ENCODE peak calls at places on chromosomes 16 and 17, in four cellular contexts. One of them, this sample, is unnamed.

GRCh38 chr17:74874615-74875037 is 1.8 kb upstream of the FDXR start:
- DNase-seq in WERI-Rb-1: no peak
- DNase-seq in K562: no peak
- DNase-seq in left ventricle myocardium inferior: no peak
- DNase-seq in this sample: no peak

GRCh38 chr16:85753559-85753958 is 2.7 kb upstream of the C16orf74 start:
- DNase-seq in left ventricle myocardium inferior: no peak
- DNase-seq in WERI-Rb-1: no peak
- DNase-seq in K562: no peak
- DNase-seq in this sample: no peak

GRCh38 chr17:40065771-40066510 is 3.2 kb downstream of the THRA start:
- DNase-seq in WERI-Rb-1: no peak
- DNase-seq in left ventricle myocardium inferior: no peak
- DNase-seq in K562: no peak
- DNase-seq in this sample: no peak

GRCh38 chr16:75529959-75530358 is 5.9 kb downstream of the CHST5 start:
- DNase-seq in K562: no peak
- DNase-seq in WERI-Rb-1: no peak
- DNase-seq in left ventricle myocardium inferior: no peak
- DNase-seq in this sample: no peak

GRCh38 chr17:8186787-8187516 is 3.0 kb downstream of the BORCS6 start:
- DNase-seq in WERI-Rb-1: peak; percentile 95
- DNase-seq in K562: peak; percentile 62
- DNase-seq in left ventricle myocardium inferior: peak; percentile 91
- DNase-seq in this sample: peak; percentile 91

GRCh38 chr17:42101513-42102292 is 3.4 kb upstream of the ZNF385C start:
- DNase-seq in left ventricle myocardium inferior: peak; percentile 74
- DNase-seq in WERI-Rb-1: peak; percentile 94
- DNase-seq in K562: peak; percentile 89
- DNase-seq in this sample: peak; percentile 71

GRCh38 chr16:78538919-78539318 is 439.5 kb downstream of the WWOX start:
- DNase-seq in K562: no peak
- DNase-seq in left ventricle myocardium inferior: no peak
- DNase-seq in WERI-Rb-1: no peak
- DNase-seq in this sample: no peak

GRCh38 chr16:49811630-49812334 is 44.1 kb downstream of the ZNF423 start:
- DNase-seq in WERI-Rb-1: peak; percentile 76
- DNase-seq in K562: no peak
- DNase-seq in left ventricle myocardium inferior: no peak
- DNase-seq in this sample: no peak

GRCh38 chr17:19904412-19904811 is 36.7 kb upstream of the ULK2 start:
- DNase-seq in left ventricle myocardium inferior: no peak
- DNase-seq in K562: no peak
- DNase-seq in WERI-Rb-1: no peak
- DNase-seq in this sample: no peak

GRCh38 chr16:80034948-80035700 is 434.6 kb upstream of the MAF start:
- DNase-seq in left ventricle myocardium inferior: no peak
- DNase-seq in WERI-Rb-1: no peak
- DNase-seq in K562: no peak
- DNase-seq in this sample: no peak

GRCh38 chr17:80877095-80877828 is 114.4 kb upstream of the CHMP6 start:
- DNase-seq in WERI-Rb-1: no peak
- DNase-seq in K562: no peak
- DNase-seq in left ventricle myocardium inferior: no peak
- DNase-seq in this sample: no peak

GRCh38 chr16:11706180-11706742 is 36.4 kb downstream of the TXNDC11 start:
- DNase-seq in WERI-Rb-1: no peak
- DNase-seq in K562: peak; percentile 25
- DNase-seq in left ventricle myocardium inferior: peak; percentile 38
- DNase-seq in this sample: peak; percentile 32

GRCh38 chr16:24499193-24499814 is 40.1 kb upstream of the RBBP6 start:
- DNase-seq in left ventricle myocardium inferior: no peak
- DNase-seq in WERI-Rb-1: peak; percentile 71
- DNase-seq in K562: peak; percentile 69
- DNase-seq in this sample: no peak

GRCh38 chr16:50986453-50986852 is 164.6 kb downstream of the SALL1 start:
- DNase-seq in K562: no peak
- DNase-seq in left ventricle myocardium inferior: no peak
- DNase-seq in WERI-Rb-1: no peak
- DNase-seq in this sample: no peak

GRCh38 chr16:89222931-89223330 is 5.4 kb downstream of the ZNF778 start:
- DNase-seq in K562: no peak
- DNase-seq in left ventricle myocardium inferior: no peak
- DNase-seq in WERI-Rb-1: no peak
- DNase-seq in this sample: no peak

GRCh38 chr17:41127371-41127770 is 3.4 kb upstream of the KRTAP4-12 start:
- DNase-seq in left ventricle myocardium inferior: no peak
- DNase-seq in WERI-Rb-1: no peak
- DNase-seq in K562: no peak
- DNase-seq in this sample: no peak

GRCh38 chr16:66474750-66475199 is 47.7 kb downstream of the BEAN1 start:
- DNase-seq in K562: no peak
- DNase-seq in left ventricle myocardium inferior: no peak
- DNase-seq in WERI-Rb-1: no peak
- DNase-seq in this sample: no peak

GRCh38 chr17:81309140-81309858 is 14.2 kb upstream of the SLC38A10 start:
- DNase-seq in WERI-Rb-1: peak; percentile 86
- DNase-seq in left ventricle myocardium inferior: peak; percentile 93
- DNase-seq in K562: peak; percentile 96
- DNase-seq in this sample: peak; percentile 92

GRCh38 chr17:1181769-1182137 is 2.0 kb upstream of the ABR start:
- DNase-seq in K562: no peak
- DNase-seq in WERI-Rb-1: no peak
- DNase-seq in left ventricle myocardium inferior: no peak
- DNase-seq in this sample: no peak

GRCh38 chr16:72945611-72946010 is 102.3 kb downstream of the ZFHX3 start:
- DNase-seq in WERI-Rb-1: no peak
- DNase-seq in K562: no peak
- DNase-seq in left ventricle myocardium inferior: no peak
- DNase-seq in this sample: no peak

GRCh38 chr16:88686062-88686438 is 257 bp downstream of the SNAI3 start:
- DNase-seq in left ventricle myocardium inferior: no peak
- DNase-seq in K562: peak; percentile 63
- DNase-seq in WERI-Rb-1: no peak
- DNase-seq in this sample: peak; percentile 37

GRCh38 chr16:28196331-28196987 is 15.3 kb downstream of the XPO6 start:
- DNase-seq in WERI-Rb-1: no peak
- DNase-seq in K562: no peak
- DNase-seq in left ventricle myocardium inferior: no peak
- DNase-seq in this sample: no peak

GRCh38 chr16:72934661-72935403 is 113.1 kb downstream of the ZFHX3 start:
- DNase-seq in K562: no peak
- DNase-seq in left ventricle myocardium inferior: no peak
- DNase-seq in WERI-Rb-1: no peak
- DNase-seq in this sample: no peak

GRCh38 chr17:32349854-32350661 is at the start of gene ZNF207:
- DNase-seq in K562: peak; percentile 91
- DNase-seq in left ventricle myocardium inferior: peak; percentile 95
- DNase-seq in WERI-Rb-1: peak; percentile 96
- DNase-seq in this sample: peak; percentile 93
- TF ChIP-seq CTCF in K562: no peak
- TF ChIP-seq CTCF in left ventricle myocardium inferior: no peak
- TF ChIP-seq CTCF in WERI-Rb-1: no peak
- TF ChIP-seq CTCF in this sample: no peak

DNA sequence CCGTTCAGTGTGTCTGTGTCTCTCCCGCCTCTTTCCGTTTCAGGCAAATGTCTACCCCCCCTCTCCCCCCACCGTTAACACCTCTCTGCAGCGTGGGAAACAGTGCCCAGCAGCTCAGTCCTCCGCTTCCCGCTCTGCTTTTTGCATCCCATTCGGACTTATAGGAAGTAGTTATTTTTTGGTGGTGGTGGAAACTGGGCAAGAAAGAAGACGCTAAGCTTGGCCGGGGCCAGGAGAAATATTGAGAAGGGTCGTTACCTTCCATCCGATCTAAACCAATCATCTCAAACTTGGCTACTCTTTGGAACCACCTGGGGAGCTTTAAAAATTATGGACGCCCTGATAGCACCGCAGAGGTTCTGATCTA is 504 bp upstream of the HLF start:
- DNase-seq in WERI-Rb-1: peak; percentile 37
- DNase-seq in left ventricle myocardium inferior: no peak
- DNase-seq in K562: no peak
- DNase-seq in this sample: no peak
- H3K4me3 ChIP-seq in WERI-Rb-1: peak overlapping the region; percentile 49
- H3K4me3 ChIP-seq in left ventricle myocardium inferior: peak overlapping the region; percentile 73
- H3K4me3 ChIP-seq in K562: no peak overlapping the region
- H3K4me3 ChIP-seq in this sample: no peak overlapping the region

GRCh38 chr17:57043276-57043675 is 41.8 kb upstream of the AKAP1 start:
- DNase-seq in WERI-Rb-1: no peak
- DNase-seq in K562: no peak
- DNase-seq in left ventricle myocardium inferior: no peak
- DNase-seq in this sample: no peak
- H3K27me3 ChIP-seq in WERI-Rb-1: no peaks in the 10 kb centered on the region
- H3K27me3 ChIP-seq in K562: no peaks in the 10 kb centered on the region
- H3K27me3 ChIP-seq in left ventricle myocardium inferior: peaks cover 57% of the 10 kb centered on the region
- H3K27me3 ChIP-seq in this sample: peaks cover 68% of the 10 kb centered on the region

GRCh38 chr16:81371106-81371505 is 56.3 kb downstream of the GAN start:
- DNase-seq in left ventricle myocardium inferior: no peak
- DNase-seq in WERI-Rb-1: no peak
- DNase-seq in K562: no peak
- DNase-seq in this sample: no peak

GRCh38 chr16:81367821-81368220 is 53.1 kb downstream of the GAN start:
- DNase-seq in left ventricle myocardium inferior: no peak
- DNase-seq in K562: no peak
- DNase-seq in WERI-Rb-1: no peak
- DNase-seq in this sample: no peak

GRCh38 chr16:81365731-81366130 is 51.0 kb downstream of the GAN start:
- DNase-seq in left ventricle myocardium inferior: no peak
- DNase-seq in WERI-Rb-1: no peak
- DNase-seq in K562: no peak
- DNase-seq in this sample: no peak

GRCh38 chr16:81369888-81370504 is 55.2 kb downstream of the GAN start:
- DNase-seq in WERI-Rb-1: no peak
- DNase-seq in K562: no peak
- DNase-seq in left ventricle myocardium inferior: no peak
- DNase-seq in this sample: no peak

DNA sequence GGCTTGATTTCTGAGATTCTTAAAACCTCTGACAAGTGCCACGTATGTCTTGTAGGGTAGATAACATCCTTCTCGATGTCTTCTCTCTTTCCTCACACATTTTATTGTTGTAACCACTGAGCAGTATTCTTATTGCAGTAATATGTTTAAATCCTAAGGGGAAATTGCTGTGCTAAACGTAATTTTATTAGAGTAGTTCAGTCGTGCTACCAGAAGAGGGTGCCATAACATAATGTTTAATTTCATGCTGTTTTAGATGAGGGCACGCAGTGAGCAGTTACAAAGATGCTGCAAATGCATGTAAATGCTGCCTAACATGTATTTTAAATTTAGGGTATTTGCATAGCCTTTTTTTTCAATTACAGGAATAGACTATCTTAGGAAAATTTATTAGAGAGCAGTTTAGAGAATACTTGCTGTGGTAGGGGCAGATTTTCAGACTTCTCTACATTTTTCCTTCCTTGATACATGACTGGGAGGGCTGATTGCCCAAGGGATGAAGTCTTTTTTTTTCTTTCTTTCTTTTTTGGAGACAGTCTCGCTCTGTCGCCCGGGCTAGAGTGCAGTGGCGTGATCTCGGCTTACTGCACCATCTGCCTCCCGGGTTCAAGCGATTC is 51.7 kb downstream of the GAN start:
- DNase-seq in K562: peak; percentile 52
- DNase-seq in left ventricle myocardium inferior: no peak
- DNase-seq in WERI-Rb-1: no peak
- DNase-seq in this sample: no peak
- TF ChIP-seq CTCF in K562: peak; percentile 70
- TF ChIP-seq CTCF in left ventricle myocardium inferior: peak; percentile 76
- TF ChIP-seq CTCF in WERI-Rb-1: no peak
- TF ChIP-seq CTCF in this sample: peak; percentile 82